ENCODE peak calls at places on chromosomes 12 and 14, in eight cellular contexts. One of them, this sample, is unnamed.

GRCh38 chr12:50081096-50081808 is 3.9 kb upstream of the SMARCD1 start:
- DNase-seq in H4: no peak
- DNase-seq in smooth muscle cell of the brain vasculature: no peak
- DNase-seq in endodermal cell: no peak
- DNase-seq in amniotic stem cell: no peak
- DNase-seq in mesenchymal stem cell: no peak
- DNase-seq in T-helper 1 cell: no peak
- DNase-seq in NCI-H774: no peak
- DNase-seq in this sample: no peak

GRCh38 chr12:1919284-1919683 is 832 bp upstream of the CACNA2D4 start:
- DNase-seq in H4: peak
- DNase-seq in smooth muscle cell of the brain vasculature: no peak
- DNase-seq in endodermal cell: peak
- DNase-seq in amniotic stem cell: no peak
- DNase-seq in mesenchymal stem cell: no peak
- DNase-seq in T-helper 1 cell: no peak
- DNase-seq in NCI-H774: no peak
- DNase-seq in this sample: no peak

GRCh38 chr12:48542300-48542928 is 17.0 kb downstream of the OR8S1 start:
- DNase-seq in H4: peak
- DNase-seq in smooth muscle cell of the brain vasculature: no peak
- DNase-seq in endodermal cell: peak
- DNase-seq in amniotic stem cell: no peak
- DNase-seq in mesenchymal stem cell: peak
- DNase-seq in T-helper 1 cell: no peak
- DNase-seq in NCI-H774: peak
- DNase-seq in this sample: peak

GRCh38 chr12:55929306-55929791 is 1.6 kb upstream of the DGKA start:
- DNase-seq in H4: no peak
- DNase-seq in smooth muscle cell of the brain vasculature: no peak
- DNase-seq in endodermal cell: no peak
- DNase-seq in amniotic stem cell: no peak
- DNase-seq in mesenchymal stem cell: no peak
- DNase-seq in T-helper 1 cell: peak
- DNase-seq in NCI-H774: no peak
- DNase-seq in this sample: no peak

GRCh38 chr12:31342314-31342713 is 16.4 kb upstream of the SINHCAF start:
- DNase-seq in H4: no peak
- DNase-seq in smooth muscle cell of the brain vasculature: no peak
- DNase-seq in endodermal cell: no peak
- DNase-seq in amniotic stem cell: no peak
- DNase-seq in mesenchymal stem cell: no peak
- DNase-seq in T-helper 1 cell: no peak
- DNase-seq in NCI-H774: no peak
- DNase-seq in this sample: no peak

GRCh38 chr12:6044082-6044481 is 80.4 kb downstream of the VWF start:
- DNase-seq in H4: peak
- DNase-seq in smooth muscle cell of the brain vasculature: no peak
- DNase-seq in endodermal cell: no peak
- DNase-seq in amniotic stem cell: peak
- DNase-seq in mesenchymal stem cell: no peak
- DNase-seq in T-helper 1 cell: no peak
- DNase-seq in NCI-H774: no peak
- DNase-seq in this sample: no peak

GRCh38 chr12:4143909-4144308 is 129.7 kb upstream of the CCND2 start:
- DNase-seq in H4: no peak
- DNase-seq in smooth muscle cell of the brain vasculature: no peak
- DNase-seq in endodermal cell: peak
- DNase-seq in amniotic stem cell: no peak
- DNase-seq in mesenchymal stem cell: no peak
- DNase-seq in T-helper 1 cell: peak
- DNase-seq in NCI-H774: no peak
- DNase-seq in this sample: no peak

GRCh38 chr14:71783101-71783500 is 149.1 kb upstream of the RGS6 start:
- DNase-seq in H4: no peak
- DNase-seq in smooth muscle cell of the brain vasculature: no peak
- DNase-seq in endodermal cell: no peak
- DNase-seq in amniotic stem cell: no peak
- DNase-seq in mesenchymal stem cell: no peak
- DNase-seq in T-helper 1 cell: no peak
- DNase-seq in NCI-H774: no peak
- DNase-seq in this sample: no peak

GRCh38 chr12:1277905-1278304 is 286.9 kb downstream of the ERC1 start:
- DNase-seq in H4: no peak
- DNase-seq in smooth muscle cell of the brain vasculature: no peak
- DNase-seq in endodermal cell: no peak
- DNase-seq in amniotic stem cell: no peak
- DNase-seq in mesenchymal stem cell: no peak
- DNase-seq in T-helper 1 cell: no peak
- DNase-seq in NCI-H774: no peak
- DNase-seq in this sample: no peak

GRCh38 chr12:76024102-76024781 is 7.3 kb downstream of the PHLDA1 start:
- DNase-seq in H4: no peak
- DNase-seq in smooth muscle cell of the brain vasculature: no peak
- DNase-seq in endodermal cell: no peak
- DNase-seq in amniotic stem cell: no peak
- DNase-seq in mesenchymal stem cell: peak
- DNase-seq in T-helper 1 cell: no peak
- DNase-seq in NCI-H774: no peak
- DNase-seq in this sample: no peak

GRCh38 chr12:55932546-55932919 is 1.6 kb downstream of the DGKA start:
- DNase-seq in H4: no peak
- DNase-seq in smooth muscle cell of the brain vasculature: no peak
- DNase-seq in endodermal cell: peak
- DNase-seq in amniotic stem cell: no peak
- DNase-seq in mesenchymal stem cell: peak
- DNase-seq in T-helper 1 cell: peak
- DNase-seq in NCI-H774: no peak
- DNase-seq in this sample: no peak

GRCh38 chr12:67879937-67880336 is 109.3 kb upstream of the IFNG-AS1 start:
- DNase-seq in H4: no peak
- DNase-seq in smooth muscle cell of the brain vasculature: no peak
- DNase-seq in endodermal cell: no peak
- DNase-seq in amniotic stem cell: no peak
- DNase-seq in mesenchymal stem cell: no peak
- DNase-seq in T-helper 1 cell: no peak
- DNase-seq in NCI-H774: no peak
- DNase-seq in this sample: no peak

GRCh38 chr14:100193417-100194357 is 34.2 kb upstream of the DEGS2 start:
- DNase-seq in H4: no peak
- DNase-seq in smooth muscle cell of the brain vasculature: no peak
- DNase-seq in endodermal cell: no peak
- DNase-seq in amniotic stem cell: no peak
- DNase-seq in mesenchymal stem cell: no peak
- DNase-seq in T-helper 1 cell: peak
- DNase-seq in NCI-H774: no peak
- DNase-seq in this sample: no peak

GRCh38 chr12:52213541-52214420 is 19.3 kb upstream of the KRT7 start:
- DNase-seq in H4: peak
- DNase-seq in smooth muscle cell of the brain vasculature: peak
- DNase-seq in endodermal cell: peak
- DNase-seq in amniotic stem cell: peak
- DNase-seq in mesenchymal stem cell: peak
- DNase-seq in T-helper 1 cell: peak
- DNase-seq in NCI-H774: peak
- DNase-seq in this sample: no peak

This sample was measured in HFF-Myc.